ENCODE peak calls at places on chromosomes 3 and 15, in nine cellular contexts. D is AG09309, A is astrocyte of the spinal cord, B is fibroblast of the aortic adventitia, O is A549, E is lung, Q is breast epithelium, N is right atrium auricular region, V is colonic mucosa. P is an unnamed sample.
A peak's percentile ranks its signal among the peaks of the same experiment; 100 is the strongest.

GRCh38 chr3:177810162-177810623 is 612.9 kb upstream of the TBL1XR1 start:
- DNase-seq in N (no peak), D (peak; percentile 86), V (no peak), A (peak; percentile 71), O (peak; percentile 40), E (no peak), Q (no peak), B (peak; percentile 81), P (peak; percentile 95)

GRCh38 chr3:124559650-124560405 is 170.4 kb upstream of the UMPS start:
- DNase-seq in O (peak; percentile 85), B (peak; percentile 84), N (peak; percentile 77), D (peak; percentile 40), E (peak; percentile 72), Q (peak; percentile 59), V (peak; percentile 85), A (peak; percentile 86), P (peak; percentile 88)

GRCh38 chr3:196981657-196982056 is 13.0 kb upstream of the PIGZ start:
- DNase-seq in B (no peak), V (no peak), D (no peak), E (no peak), Q (no peak), N (no peak), O (no peak), A (no peak), P (no peak)

GRCh38 chr15:33831646-33832045 is 136.7 kb upstream of the CHRM5 start:
- DNase-seq in E (no peak), B (no peak), A (no peak), O (no peak), Q (no peak), D (no peak), N (no peak), V (no peak), P (no peak)

GRCh38 chr15:62020576-62021160 is 39.6 kb downstream of the VPS13C start:
- DNase-seq in Q (no peak), V (no peak), B (no peak), E (no peak), O (no peak), D (no peak), N (no peak), A (peak; percentile 39), P (peak; percentile 50)

GRCh38 chr3:133792171-133792763 is 13.3 kb upstream of the SRPRB start:
- DNase-seq in A (peak; percentile 16), Q (no peak), V (no peak), O (no peak), N (no peak), E (no peak), D (no peak), B (peak; percentile 7), P (no peak)

GRCh38 chr3:124565013-124565412 is 165.2 kb upstream of the UMPS start:
- DNase-seq in A (peak; percentile 73), B (peak; percentile 82), E (peak; percentile 79), O (peak; percentile 77), Q (peak; percentile 45), V (peak; percentile 89), D (peak; percentile 24), N (peak; percentile 81), P (peak; percentile 82)

GRCh38 chr3:27458929-27459328 is 25.3 kb downstream of the SLC4A7 start:
- DNase-seq in D (no peak), A (no peak), V (no peak), O (no peak), E (no peak), N (no peak), B (no peak), Q (no peak), P (no peak)

GRCh38 chr15:100310511-100310910 is 31.3 kb downstream of the ADAMTS17 start:
- DNase-seq in O (no peak), V (no peak), E (no peak), A (no peak), Q (no peak), N (no peak), D (no peak), B (no peak), P (no peak)

GRCh38 chr15:100308222-100309007 is 33.4 kb downstream of the ADAMTS17 start:
- DNase-seq in V (no peak), O (no peak), D (no peak), N (peak; percentile 73), Q (no peak), E (no peak), A (no peak), B (no peak), P (no peak)

GRCh38 chr15:100311099-100311751 is 30.6 kb downstream of the ADAMTS17 start:
- DNase-seq in E (peak; percentile 37), D (no peak), A (no peak), N (no peak), B (no peak), O (no peak), Q (no peak), V (no peak), P (no peak)

GRCh38 chr15:100309984-100310291 is 31.8 kb downstream of the ADAMTS17 start:
- DNase-seq in N (no peak), B (no peak), A (no peak), E (no peak), D (no peak), Q (no peak), V (no peak), O (no peak), P (no peak)

DNA sequence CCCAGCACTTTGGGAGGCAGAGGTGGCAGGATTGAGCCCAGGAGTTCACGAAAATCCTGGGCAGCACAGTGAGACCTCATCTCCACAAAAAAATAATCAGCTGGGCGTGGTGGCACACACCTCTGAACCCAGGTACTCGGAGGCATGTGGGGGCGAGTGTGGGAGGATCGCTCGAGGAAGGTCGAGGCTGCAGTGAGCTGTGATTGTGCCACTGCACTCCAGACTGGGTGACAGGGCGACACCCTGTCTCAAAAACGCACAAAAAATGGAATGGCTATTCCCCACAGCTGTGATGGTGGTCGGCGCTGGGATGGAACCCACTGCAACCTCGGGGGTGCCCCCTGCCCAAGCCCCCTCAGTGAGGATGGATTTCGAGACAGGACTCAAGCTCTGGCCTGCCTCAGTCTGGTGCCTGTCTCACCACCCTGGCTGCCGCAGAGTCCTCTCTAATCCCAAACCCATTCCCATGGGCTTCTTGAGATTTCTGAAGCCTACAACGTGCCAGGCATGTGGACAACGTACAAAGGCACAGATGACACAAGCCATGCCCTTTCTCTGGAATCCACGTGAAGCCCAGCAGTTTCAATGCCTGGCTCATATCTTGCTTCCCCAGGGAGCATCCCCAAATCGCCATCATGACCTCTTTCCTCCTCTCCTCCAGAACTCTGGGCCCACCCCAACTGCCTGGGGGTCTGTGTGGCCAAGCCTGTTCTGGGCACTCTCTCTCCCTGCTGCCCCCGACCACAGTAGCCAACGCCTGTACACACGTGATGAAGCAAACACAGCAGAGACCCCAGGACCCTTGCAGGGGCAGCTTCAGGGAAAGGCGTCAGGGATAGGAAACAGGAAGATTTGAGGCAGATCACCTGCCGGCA is 32.4 kb downstream of the ADAMTS17 start:
- DNase-seq in O (no peak), V (no peak), B (no peak), D (no peak), A (no peak), Q (no peak), N (no peak), E (no peak), P (no peak)
- H3K4me3 ChIP-seq in O (no peak overlapping the region), V (no peak overlapping the region), B (no peak overlapping the region), D (no peak overlapping the region), A (no peak overlapping the region), Q (no peak overlapping the region), N (no peak overlapping the region), E (no peak overlapping the region), P (no peak overlapping the region)

DNA sequence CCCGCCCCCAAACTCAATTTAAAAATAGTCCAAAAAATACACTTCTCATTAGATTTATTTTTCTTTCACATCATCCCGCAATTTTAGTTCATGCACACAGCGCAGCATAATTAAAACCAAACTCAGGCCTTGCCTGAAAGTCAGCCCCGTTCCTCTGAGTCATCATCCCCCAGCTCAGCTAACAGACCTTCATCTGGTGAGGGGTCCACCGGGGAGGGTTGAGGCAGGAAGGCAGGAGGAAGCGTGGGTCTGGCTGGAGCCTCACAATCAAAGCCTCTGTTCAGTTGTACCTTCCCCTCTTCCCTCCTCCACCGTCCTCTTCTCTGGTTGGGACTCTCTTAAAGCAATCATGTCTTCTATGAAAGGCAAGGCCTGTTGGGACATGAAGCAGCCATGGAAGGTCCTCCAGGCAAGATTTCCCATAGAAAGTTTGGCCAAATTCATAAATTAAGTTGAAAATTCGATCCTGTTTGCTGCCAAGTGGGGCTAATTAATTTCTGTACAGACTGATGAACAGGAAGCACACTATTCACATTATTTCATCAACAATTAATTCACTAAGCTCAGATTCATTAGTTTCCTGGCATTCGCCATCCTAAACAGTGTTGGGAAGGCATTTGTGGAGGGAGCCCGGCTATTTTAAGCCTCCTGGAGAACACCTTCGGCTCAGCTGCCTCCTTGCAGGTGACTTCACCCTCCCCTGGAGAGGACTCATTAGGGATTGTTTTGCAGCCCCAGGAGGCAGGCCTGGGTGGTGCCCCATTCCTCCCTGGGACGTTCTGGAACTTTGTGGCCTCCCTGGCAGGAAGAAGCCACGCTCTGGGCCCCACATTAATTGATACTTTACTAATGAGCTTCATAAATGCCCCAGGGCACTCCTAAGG is 72.3 kb upstream of the BNC1 start:
- DNase-seq in A (no peak), V (no peak), E (no peak), Q (peak; percentile 53), B (no peak), N (no peak), D (no peak), O (no peak), P (no peak)
- TF ChIP-seq CTCF in A (no peak), V (no peak), E (no peak), Q (no peak), B (no peak), N (no peak), D (no peak), O (no peak), P (no peak)

GRCh38 chr3:36763850-36764703 is at the start of gene DCLK3:
- DNase-seq in N (no peak), Q (no peak), D (no peak), O (no peak), E (no peak), A (no peak), V (no peak), B (no peak), P (no peak)

GRCh38 chr3:36765104-36765503 is 751 bp upstream of the DCLK3 start:
- DNase-seq in B (no peak), V (no peak), Q (no peak), N (no peak), A (no peak), O (no peak), D (no peak), E (no peak), P (no peak)

GRCh38 chr3:36764704-36765038 is 318 bp upstream of the DCLK3 start:
- DNase-seq in B (no peak), V (no peak), D (no peak), E (no peak), Q (no peak), N (no peak), O (no peak), A (no peak), P (no peak)

GRCh38 chr3:36763111-36763849 is 1.1 kb downstream of the DCLK3 start:
- DNase-seq in V (no peak), D (no peak), N (no peak), Q (no peak), B (no peak), O (no peak), E (no peak), A (no peak), P (no peak)
- H3K4me3 ChIP-seq in V (no peak overlapping the region), D (no peak overlapping the region), N (no peak overlapping the region), Q (peak overlapping the region; percentile 22), B (no peak overlapping the region), O (peak overlapping the region; percentile 46), E (no peak overlapping the region), A (no peak overlapping the region), P (no peak overlapping the region)

GRCh38 chr3:127323581-127323980 is 35.7 kb upstream of the PRR20G start:
- DNase-seq in A (no peak), O (no peak), Q (no peak), V (no peak), B (no peak), E (no peak), D (no peak), N (no peak), P (no peak)

GRCh38 chr3:127326341-127326740 is 38.5 kb upstream of the PRR20G start:
- DNase-seq in D (no peak), N (no peak), B (no peak), V (no peak), O (no peak), Q (no peak), A (no peak), E (no peak), P (no peak)

GRCh38 chr3:127325630-127325961 is 37.8 kb upstream of the PRR20G start:
- DNase-seq in V (no peak), O (no peak), D (no peak), E (no peak), N (peak; percentile 62), Q (peak; percentile 56), A (no peak), B (peak; percentile 42), P (peak; percentile 7)

GRCh38 chr3:127324913-127325629 is 37.2 kb upstream of the PRR20G start:
- DNase-seq in D (no peak), O (no peak), V (no peak), Q (no peak), B (no peak), E (no peak), A (no peak), N (no peak), P (no peak)

DNA sequence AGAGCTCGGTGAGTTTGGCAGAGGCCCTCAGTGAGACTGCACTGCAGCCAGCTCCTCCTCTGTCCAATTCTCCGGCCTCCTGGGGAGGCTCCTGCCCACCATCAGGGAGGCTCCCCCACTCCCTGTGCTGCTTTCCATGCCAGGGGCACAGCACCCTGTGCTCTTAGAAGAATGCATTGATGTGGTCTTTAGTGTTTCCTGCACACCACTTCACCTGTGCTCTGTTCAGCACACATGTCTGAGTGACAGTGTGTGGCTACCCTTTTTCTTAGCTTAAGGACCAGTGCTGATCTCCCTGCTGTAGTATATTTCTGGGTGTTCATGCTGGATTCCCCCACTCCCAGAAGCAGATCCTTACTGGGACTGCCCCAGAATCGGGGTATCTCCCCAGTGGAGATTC is 36.2 kb upstream of the PRR20G start:
- DNase-seq in O (no peak), Q (no peak), B (no peak), V (no peak), E (no peak), D (no peak), A (no peak), N (no peak), P (no peak)
- TF ChIP-seq CTCF in O (no peak), Q (no peak), B (no peak), V (no peak), E (no peak), D (no peak), A (no peak), N (no peak), P (no peak)